ENCODE peak calls at places on chromosomes 5 and 9, in five cellular contexts. X is NB4, J is heart left ventricle, V is IMR-90, Y is uterus. G is an unnamed sample.

GRCh38 chr9:34985311-34985899 is 4.1 kb upstream of the DNAJB5 start:
- DNase-seq in V (peak), Y (peak), J (peak), X (peak), G (peak)

GRCh38 chr5:143277536-143277935 is 126.0 kb downstream of the NR3C1 start:
- DNase-seq in J (no peak), Y (no peak), X (no peak), V (no peak), G (no peak)

GRCh38 chr5:158886957-158887356 is 212.8 kb downstream of the EBF1 start:
- DNase-seq in X (no peak), V (no peak), J (no peak), Y (no peak), G (no peak)

GRCh38 chr5:5165541-5166002 is 25.4 kb downstream of the ADAMTS16 start:
- DNase-seq in Y (no peak), V (no peak), X (no peak), J (no peak), G (no peak)

GRCh38 chr9:121267689-121268597 is at the start of gene GSN:
- DNase-seq in Y (peak), V (peak), X (peak), J (peak), G (peak)

GRCh38 chr9:128732576-128732975 is 8.6 kb upstream of the ZDHHC12 start:
- DNase-seq in J (no peak), V (no peak), Y (no peak), X (peak), G (no peak)

GRCh38 chr5:135398160-135398854 is 724 bp downstream of the MACROH2A1 start:
- DNase-seq in J (no peak), Y (peak), V (no peak), X (peak), G (peak)

GRCh38 chr9:124834586-124834985 is 18.7 kb upstream of the WDR38 start:
- DNase-seq in X (no peak), J (no peak), Y (no peak), V (peak), G (no peak)

GRCh38 chr5:136011427-136012001 is 17.3 kb upstream of the TGFBI start:
- DNase-seq in J (no peak), V (peak), X (no peak), Y (no peak), G (no peak)

GRCh38 chr9:104326912-104327311 is 177.2 kb upstream of the OR13F1 start:
- DNase-seq in V (no peak), J (no peak), Y (no peak), X (no peak), G (no peak)

GRCh38 chr9:138010861-138011260 is 133.3 kb downstream of the CACNA1B start:
- DNase-seq in X (no peak), J (no peak), Y (no peak), V (no peak), G (peak)

GRCh38 chr9:137303893-137304382 is 1.9 kb upstream of the NRARP start:
- DNase-seq in X (no peak), V (no peak), Y (no peak), J (peak), G (no peak)

GRCh38 chr9:127214421-127215265 is 49.9 kb upstream of the GARNL3 start:
- DNase-seq in X (peak), J (peak), V (peak), Y (no peak), G (peak)

GRCh38 chr9:74760031-74760700 is 127.6 kb downstream of the TRPM6 start:
- DNase-seq in Y (no peak), V (peak), X (no peak), J (no peak), G (no peak)

GRCh38 chr5:98454904-98455303 is 318.6 kb upstream of the RGMB start:
- DNase-seq in J (no peak), X (peak), Y (no peak), V (peak), G (no peak)

GRCh38 chr5:68248896-68249295 is 33.3 kb downstream of the PIK3R1 start:
- DNase-seq in J (no peak), X (no peak), Y (no peak), V (no peak), G (no peak)

GRCh38 chr9:27436234-27436633 is 87.9 kb upstream of the IFNK start:
- DNase-seq in X (no peak), J (no peak), Y (no peak), V (no peak), G (no peak)

GRCh38 chr9:130454812-130455325 is 10.1 kb downstream of the ASS1 start:
- DNase-seq in X (no peak), V (no peak), Y (no peak), J (no peak), G (no peak)

GRCh38 chr5:14870347-14871083 is 1.1 kb downstream of the ANKH start:
- DNase-seq in J (peak), V (no peak), Y (no peak), X (peak), G (peak)

GRCh38 chr9:95098391-95098921 is 219.1 kb downstream of the FANCC start:
- DNase-seq in X (no peak), Y (no peak), J (no peak), V (no peak), G (no peak)

GRCh38 chr5:103605277-103605676 is 42.7 kb upstream of the NUDT12 start:
- DNase-seq in X (no peak), Y (no peak), J (no peak), V (no peak), G (no peak)

GRCh38 chr9:98783518-98784226 is 12.7 kb downstream of the ANKS6 start:
- DNase-seq in X (no peak), J (no peak), Y (no peak), V (no peak), G (no peak)

GRCh38 chr5:10338996-10339903 is 14.2 kb upstream of the MARCHF6 start:
- DNase-seq in J (no peak), V (no peak), Y (no peak), X (no peak), G (no peak)

GRCh38 chr5:137344723-137345322 is 154.3 kb downstream of the SPOCK1 start:
- DNase-seq in J (no peak), X (peak), V (peak), Y (no peak), G (no peak)

GRCh38 chr9:121929893-121930875 is 162.9 kb downstream of the TTLL11 start:
- DNase-seq in J (no peak), Y (no peak), V (no peak), X (peak), G (no peak)

GRCh38 chr5:86411596-86411995 is 206.1 kb upstream of the COX7C start:
- DNase-seq in Y (no peak), V (no peak), X (no peak), J (no peak), G (no peak)

GRCh38 chr5:86403190-86403589 is 214.6 kb upstream of the COX7C start:
- DNase-seq in X (no peak), J (no peak), V (no peak), Y (no peak), G (no peak)

GRCh38 chr5:86407711-86408110 is 210.0 kb upstream of the COX7C start:
- DNase-seq in X (no peak), V (no peak), Y (no peak), J (no peak), G (no peak)
- H3K4me3 ChIP-seq in X (no peak), V (no peak), Y (no peak), J (no peak), G (no peak)

DNA sequence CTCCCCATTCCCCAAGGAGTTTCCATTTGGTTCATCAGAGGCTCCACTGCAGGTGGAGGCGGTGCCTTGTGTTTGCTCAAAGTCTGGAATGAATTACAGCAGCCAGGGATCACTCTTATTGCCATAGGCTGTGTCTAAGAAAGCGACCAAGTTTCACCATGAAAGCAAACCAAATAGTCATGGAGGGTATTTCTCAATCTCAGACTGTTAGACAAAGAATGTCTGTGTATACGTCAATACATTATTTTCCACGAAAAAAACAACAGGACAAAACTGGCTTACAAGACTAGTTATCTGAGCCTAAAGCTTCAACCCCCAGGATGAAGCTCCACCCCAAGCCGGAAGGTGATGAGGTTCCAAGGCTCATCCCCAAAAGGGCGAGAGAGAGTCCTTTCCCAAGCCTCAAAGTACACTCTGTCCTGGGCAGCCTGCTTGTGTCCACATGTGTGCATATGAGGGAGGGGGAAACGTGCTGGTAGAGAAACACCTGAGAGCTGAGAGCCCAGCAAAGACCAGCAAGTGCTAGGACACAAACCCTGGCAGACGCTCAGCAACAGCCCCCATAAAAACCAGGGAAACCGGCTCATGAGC is 4.3 kb downstream of the B4GALT1 start:
- DNase-seq in V (peak), X (no peak), J (no peak), Y (peak), G (no peak)
- TF ChIP-seq POLR2A in V (no peak), X (no peak), J (no peak), Y (no peak), G (no peak)

DNA sequence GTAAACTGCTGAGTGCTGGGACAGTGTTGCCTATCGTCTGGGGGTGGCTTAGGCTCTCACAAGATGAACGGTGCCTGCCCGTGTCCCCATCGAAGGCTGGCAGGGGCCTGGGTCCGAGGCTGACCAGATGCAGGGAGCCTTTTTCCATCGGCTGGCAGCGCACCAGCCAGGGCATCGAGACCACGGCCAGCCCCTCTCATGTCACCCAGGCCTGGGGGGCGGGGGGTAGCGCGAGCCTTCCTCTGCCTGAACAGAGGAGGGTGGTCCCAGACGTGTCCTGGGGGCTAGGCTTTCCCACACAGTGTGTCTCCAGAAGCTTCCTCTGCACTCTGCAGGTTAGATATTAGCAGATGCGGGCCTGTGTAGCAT is 17.3 kb downstream of the FGD3 start:
- DNase-seq in Y (no peak), V (no peak), X (no peak), J (no peak), G (peak)
- H3K4me3 ChIP-seq in Y (no peak), V (no peak), X (peak), J (no peak), G (peak)

DNA sequence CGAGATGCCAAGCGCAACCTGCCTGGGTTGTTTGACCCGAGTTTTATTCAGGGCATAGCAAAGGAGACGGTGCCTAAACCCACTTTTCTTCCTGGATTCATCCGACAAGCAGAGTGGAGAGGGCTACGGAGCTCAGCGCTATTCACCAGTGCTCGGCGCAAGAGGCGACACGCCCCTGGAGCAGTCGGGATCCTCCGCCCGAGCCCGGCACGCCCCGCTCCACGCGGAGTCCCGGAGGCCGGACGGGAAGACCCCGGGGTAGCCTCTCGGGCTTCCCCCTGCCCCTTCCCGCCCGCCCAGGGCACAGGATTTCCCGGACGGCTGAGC is 460 bp downstream of the SERINC5 start:
- DNase-seq in J (peak), X (peak), V (peak), Y (peak), G (no peak)
- TF ChIP-seq POLR2A in J (no peak), X (no peak), V (no peak), Y (no peak), G (no peak)

GRCh38 chr5:149380466-149381121 is 1.5 kb upstream of the IL17B start:
- DNase-seq in X (no peak), Y (peak), J (peak), V (no peak), G (no peak)
- H3K4me3 ChIP-seq in X (no peak), Y (no peak), J (no peak), V (no peak), G (no peak)

GRCh38 chr5:154355141-154355611 is 90.6 kb upstream of the SAP30L start:
- DNase-seq in J (peak), X (no peak), Y (no peak), V (no peak), G (no peak)

GRCh38 chr5:154349621-154350020 is 96.2 kb upstream of the SAP30L start:
- DNase-seq in V (peak), J (no peak), Y (no peak), X (no peak), G (no peak)

GRCh38 chr5:154352960-154353548 is 92.7 kb upstream of the SAP30L start:
- DNase-seq in X (no peak), J (no peak), V (no peak), Y (no peak), G (no peak)

GRCh38 chr5:154351141-154351540 is 94.7 kb upstream of the SAP30L start:
- DNase-seq in X (no peak), J (no peak), Y (no peak), V (no peak), G (no peak)

DNA sequence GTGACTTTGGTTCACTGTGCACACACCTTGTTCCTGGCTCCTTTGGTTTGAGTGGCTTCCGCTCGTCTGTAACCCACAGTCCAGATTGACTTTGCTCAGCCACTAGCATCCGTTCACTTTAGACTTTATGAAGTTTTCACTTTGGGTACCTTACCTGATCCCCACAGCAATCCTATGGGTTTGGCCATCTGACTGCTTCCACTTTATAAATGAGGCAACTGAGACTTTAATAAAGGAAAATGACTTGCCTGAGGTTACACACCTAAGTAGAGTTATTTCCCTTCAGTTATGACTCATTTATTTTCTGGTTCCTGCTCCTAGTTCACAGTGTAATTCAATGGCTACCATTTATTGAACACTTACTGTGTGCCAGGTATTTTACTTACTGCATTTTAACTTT is 94.2 kb upstream of the SAP30L start:
- DNase-seq in X (no peak), V (no peak), Y (no peak), J (no peak), G (no peak)
- TF ChIP-seq POLR2A in X (no peak), V (no peak), Y (no peak), J (no peak), G (no peak)

GRCh38 chr9:136131629-136132499 is 13.2 kb upstream of the TMEM250 start:
- DNase-seq in Y (no peak), X (no peak), J (no peak), V (no peak), G (no peak)

GRCh38 chr9:136135326-136136126 is 16.9 kb upstream of the TMEM250 start:
- DNase-seq in J (no peak), V (no peak), Y (no peak), X (no peak), G (no peak)

GRCh38 chr9:136133959-136134484 is 15.3 kb upstream of the TMEM250 start:
- DNase-seq in X (no peak), V (no peak), Y (no peak), J (no peak), G (no peak)

GRCh38 chr9:136133191-136133958 is 14.7 kb upstream of the TMEM250 start:
- DNase-seq in V (no peak), X (no peak), J (no peak), Y (no peak), G (no peak)

GRCh38 chr9:136132500-136133050 is 13.9 kb upstream of the TMEM250 start:
- DNase-seq in Y (no peak), J (no peak), X (no peak), V (no peak), G (no peak)
- H3K4me3 ChIP-seq in Y (no peak), J (no peak), X (no peak), V (no peak), G (peak)